ENCODE peak calls at places on chromosome 14, in seven cellular contexts. I is HCT116, G is HepG2, R is K562, C is H1, A is GM12878, W is SK-N-SH. O is an unnamed sample.

GRCh38 chr14:21024668-21025373 is at the start of gene NDRG2:
- DNase-seq in I (no peak), G (peak), R (peak), C (peak), A (no peak), W (peak), O (peak)

GRCh38 chr14:33679025-33679424 is 271.8 kb downstream of the EGLN3 start:
- DNase-seq in I (no peak), G (no peak), R (no peak), C (no peak), A (no peak), W (no peak), O (no peak)

GRCh38 chr14:76201162-76201561 is 49.4 kb downstream of the GPATCH2L start:
- DNase-seq in I (no peak), G (no peak), R (no peak), C (no peak), A (no peak), W (no peak), O (no peak)

GRCh38 chr14:36316131-36316530 is 4.3 kb downstream of the MBIP start:
- DNase-seq in I (no peak), G (no peak), R (no peak), C (no peak), A (no peak), W (no peak), O (no peak)

GRCh38 chr14:91280129-91280528 is 35.6 kb upstream of the GPR68 start:
- DNase-seq in I (no peak), G (no peak), R (no peak), C (no peak), A (no peak), W (no peak), O (no peak)

GRCh38 chr14:91968280-91968679 is 20.8 kb upstream of the FBLN5 start:
- DNase-seq in I (no peak), G (no peak), R (no peak), C (no peak), A (no peak), W (no peak), O (no peak)

GRCh38 chr14:71050227-71050823 is 143.1 kb downstream of the PCNX1 start:
- DNase-seq in I (no peak), G (no peak), R (peak), C (no peak), A (no peak), W (peak), O (peak)

GRCh38 chr14:47278233-47278842 is 397.1 kb downstream of the MDGA2 start:
- DNase-seq in I (peak), G (peak), R (peak), C (peak), A (no peak), W (peak), O (peak)

GRCh38 chr14:56798447-56799326 is 11.6 kb downstream of the OTX2 start:
- DNase-seq in I (no peak), G (no peak), R (no peak), C (no peak), A (no peak), W (no peak), O (no peak)

GRCh38 chr14:68895304-68895703 is 83.8 kb downstream of the ACTN1 start:
- DNase-seq in I (no peak), G (no peak), R (no peak), C (no peak), A (no peak), W (no peak), O (no peak)

GRCh38 chr14:35934499-35934898 is 108.4 kb downstream of the BRMS1L start:
- DNase-seq in I (no peak), G (no peak), R (no peak), C (no peak), A (peak), W (no peak), O (no peak)

GRCh38 chr14:81423504-81423903 is 23.4 kb upstream of the STON2 start:
- DNase-seq in I (no peak), G (no peak), R (peak), C (no peak), A (no peak), W (peak), O (no peak)

GRCh38 chr14:54650331-54651017 is 83.5 kb downstream of the SAMD4A start:
- DNase-seq in I (no peak), G (peak), R (no peak), C (no peak), A (no peak), W (no peak), O (no peak)

GRCh38 chr14:54338696-54339317 is 58.0 kb upstream of the CDKN3 start:
- DNase-seq in I (peak), G (no peak), R (no peak), C (no peak), A (no peak), W (no peak), O (peak)

GRCh38 chr14:75299064-75299463 is 20.4 kb downstream of the FOS start:
- DNase-seq in I (no peak), G (no peak), R (peak), C (no peak), A (no peak), W (no peak), O (no peak)

GRCh38 chr14:59161571-59162175 is 26.8 kb upstream of the DAAM1 start:
- DNase-seq in I (peak), G (peak), R (no peak), C (no peak), A (no peak), W (no peak), O (no peak)

GRCh38 chr14:35808076-35808657 is 928 bp downstream of the RALGAPA1 start:
- DNase-seq in I (no peak), G (no peak), R (peak), C (no peak), A (no peak), W (no peak), O (no peak)

GRCh38 chr14:64598404-64598803 is 48.6 kb downstream of the PPP1R36 start:
- DNase-seq in I (no peak), G (no peak), R (no peak), C (peak), A (peak), W (no peak), O (no peak)

GRCh38 chr14:35915775-35916174 is 89.6 kb downstream of the BRMS1L start:
- DNase-seq in I (no peak), G (no peak), R (no peak), C (no peak), A (no peak), W (no peak), O (no peak)

GRCh38 chr14:68636597-68636996 is 156.3 kb downstream of the ZFP36L1 start:
- DNase-seq in I (no peak), G (no peak), R (no peak), C (peak), A (no peak), W (peak), O (no peak)

GRCh38 chr14:96741151-96741977 is 55.8 kb upstream of the VRK1 start:
- DNase-seq in I (no peak), G (no peak), R (peak), C (peak), A (no peak), W (peak), O (peak)

GRCh38 chr14:92217956-92218355 is 96.2 kb downstream of the CPSF2 start:
- DNase-seq in I (no peak), G (no peak), R (no peak), C (no peak), A (no peak), W (no peak), O (no peak)

GRCh38 chr14:35046751-35047536 is 872 bp downstream of the FAM177A1 start:
- DNase-seq in I (no peak), G (peak), R (no peak), C (no peak), A (no peak), W (no peak), O (peak)

GRCh38 chr14:76768671-76769500 is 7.6 kb downstream of the VASH1 start:
- DNase-seq in I (no peak), G (no peak), R (no peak), C (peak), A (no peak), W (no peak), O (no peak)

GRCh38 chr14:103064436-103064835 is 7.1 kb upstream of the CDC42BPB start:
- DNase-seq in I (no peak), G (no peak), R (no peak), C (no peak), A (no peak), W (no peak), O (peak)

GRCh38 chr14:60648169-60648933 is 926 bp downstream of the SIX1 start:
- DNase-seq in I (no peak), G (no peak), R (peak), C (no peak), A (no peak), W (peak), O (peak)

GRCh38 chr14:69059658-69060648 is 80.9 kb upstream of the ACTN1 start:
- DNase-seq in I (no peak), G (no peak), R (no peak), C (no peak), A (no peak), W (no peak), O (no peak)

GRCh38 chr14:94421316-94421715 is 31.3 kb downstream of the SERPINA11 start:
- DNase-seq in I (no peak), G (no peak), R (no peak), C (no peak), A (no peak), W (no peak), O (no peak)

GRCh38 chr14:22190411-22191191 is 398.4 kb downstream of the DAD1 start:
- DNase-seq in I (no peak), G (no peak), R (no peak), C (no peak), A (no peak), W (no peak), O (no peak)

GRCh38 chr14:92726135-92726932 is 22.1 kb downstream of the LGMN start:
- DNase-seq in I (peak), G (no peak), R (peak), C (no peak), A (no peak), W (no peak), O (no peak)

GRCh38 chr14:69687963-69688649 is 76.7 kb downstream of the SUSD6 start:
- DNase-seq in I (no peak), G (peak), R (no peak), C (no peak), A (no peak), W (peak), O (no peak)

GRCh38 chr14:102591372-102591943 is 991 bp upstream of the RCOR1 start:
- DNase-seq in I (no peak), G (no peak), R (peak), C (peak), A (no peak), W (peak), O (no peak)

GRCh38 chr14:55599250-55599879 is 19.4 kb downstream of the KTN1 start:
- DNase-seq in I (peak), G (peak), R (no peak), C (no peak), A (no peak), W (no peak), O (peak)

GRCh38 chr14:99853206-99853605 is 60.0 kb downstream of the EML1 start:
- DNase-seq in I (no peak), G (no peak), R (no peak), C (no peak), A (no peak), W (peak), O (peak)

GRCh38 chr14:34711169-34711568 is 3.2 kb downstream of the CFL2 start:
- DNase-seq in I (no peak), G (no peak), R (no peak), C (no peak), A (peak), W (peak), O (no peak)

GRCh38 chr14:88392609-88393008 is 7.2 kb downstream of the SPATA7 start:
- DNase-seq in I (no peak), G (no peak), R (no peak), C (no peak), A (no peak), W (no peak), O (no peak)

GRCh38 chr14:93010543-93011541 is 87.9 kb downstream of the CHGA start:
- DNase-seq in I (no peak), G (peak), R (peak), C (no peak), A (no peak), W (no peak), O (no peak)

GRCh38 chr14:83583201-83583600 is 1946.7 kb upstream of the FLRT2 start:
- DNase-seq in I (no peak), G (no peak), R (no peak), C (no peak), A (no peak), W (no peak), O (no peak)

DNA sequence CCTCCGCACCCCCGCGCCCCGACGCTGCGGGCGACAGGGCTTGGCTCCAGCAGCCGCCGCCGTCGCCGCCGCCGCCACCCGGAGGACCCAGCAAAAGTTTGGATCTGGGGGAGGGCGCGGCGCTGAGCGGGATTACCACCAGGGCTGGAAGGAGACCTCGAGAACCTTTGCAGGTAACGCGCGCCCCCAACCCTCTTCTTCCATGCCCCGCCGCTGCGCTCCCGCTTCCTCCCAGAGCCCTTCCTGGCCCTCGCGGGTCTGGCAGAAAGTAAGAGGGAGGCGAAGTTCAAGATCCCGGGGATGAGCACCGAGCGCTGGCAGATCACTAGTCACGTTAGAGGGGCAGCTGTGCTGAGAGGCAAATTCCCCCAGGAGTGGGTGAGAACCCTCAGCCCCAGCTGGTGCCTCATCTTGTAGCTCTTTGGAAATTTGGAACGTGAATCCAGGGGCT is 3.9 kb downstream of the FLRT2 start:
- DNase-seq in I (no peak), G (no peak), R (no peak), C (peak), A (no peak), W (no peak), O (no peak)
- TF ChIP-seq JUND in I (no peak), G (no peak), R (no peak), C (no peak), A (no peak), W (no peak), O (no peak)

DNA sequence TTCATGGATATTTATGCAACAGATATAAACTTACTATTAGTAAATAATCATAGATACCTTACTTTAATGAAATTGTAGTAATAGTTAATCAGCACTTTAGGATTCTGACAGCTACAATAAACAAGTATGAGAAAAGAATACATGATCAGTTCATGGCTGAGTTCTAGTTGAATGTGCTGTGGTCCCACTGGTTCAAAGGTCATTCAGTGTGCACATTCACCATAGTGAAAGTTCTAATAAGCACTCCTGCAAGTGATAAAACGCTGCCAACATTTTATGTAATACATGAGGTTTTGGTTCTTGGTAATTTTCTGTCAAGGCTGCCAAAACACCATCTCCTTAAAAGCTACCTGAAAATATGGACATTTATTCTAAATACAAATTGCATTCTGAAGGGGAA is 92.6 kb downstream of the NUMB start:
- DNase-seq in I (no peak), G (peak), R (no peak), C (no peak), A (no peak), W (no peak), O (no peak)
- TF ChIP-seq JUND in I (no peak), G (no peak), R (no peak), C (no peak), A (no peak), W (no peak), O (no peak)

DNA sequence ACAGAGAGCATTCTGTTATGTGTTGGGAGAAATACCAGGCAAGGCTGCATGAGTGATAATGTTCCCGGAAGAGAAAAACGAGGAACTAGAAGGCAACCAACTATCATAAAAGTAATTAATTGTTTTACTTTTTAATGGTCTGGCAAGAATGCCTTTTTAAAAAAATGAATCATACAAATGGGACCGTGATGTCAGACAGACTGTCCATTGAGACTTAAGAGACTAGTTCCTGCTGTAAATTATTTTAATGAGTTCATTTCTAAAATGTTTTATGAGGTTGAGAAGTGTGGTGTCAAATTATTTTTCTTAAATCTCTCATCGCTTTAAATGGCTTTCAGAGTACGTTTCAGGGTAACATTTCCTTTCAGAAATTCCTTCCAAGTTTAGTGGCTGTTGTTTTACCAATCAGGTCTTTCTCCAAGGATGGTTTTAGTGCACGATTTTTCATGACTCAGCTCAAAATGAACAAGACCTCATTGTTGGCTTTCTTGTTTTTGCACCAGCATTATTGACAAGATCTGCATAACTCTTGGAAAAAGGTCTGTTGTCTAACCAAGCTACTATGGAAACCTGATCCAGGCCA is 86.1 kb upstream of the ARHGAP5 start:
- DNase-seq in I (no peak), G (peak), R (no peak), C (no peak), A (no peak), W (no peak), O (no peak)
- TF ChIP-seq JUND in I (no peak), G (no peak), R (no peak), C (no peak), A (no peak), W (no peak), O (no peak)

GRCh38 chr14:50599700-50600444 is 39.9 kb downstream of the ATL1 start:
- DNase-seq in I (peak), G (peak), R (peak), C (no peak), A (no peak), W (peak), O (peak)
- TF ChIP-seq JUND in I (no peak), G (no peak), R (no peak), C (peak), A (no peak), W (no peak), O (no peak)

DNA sequence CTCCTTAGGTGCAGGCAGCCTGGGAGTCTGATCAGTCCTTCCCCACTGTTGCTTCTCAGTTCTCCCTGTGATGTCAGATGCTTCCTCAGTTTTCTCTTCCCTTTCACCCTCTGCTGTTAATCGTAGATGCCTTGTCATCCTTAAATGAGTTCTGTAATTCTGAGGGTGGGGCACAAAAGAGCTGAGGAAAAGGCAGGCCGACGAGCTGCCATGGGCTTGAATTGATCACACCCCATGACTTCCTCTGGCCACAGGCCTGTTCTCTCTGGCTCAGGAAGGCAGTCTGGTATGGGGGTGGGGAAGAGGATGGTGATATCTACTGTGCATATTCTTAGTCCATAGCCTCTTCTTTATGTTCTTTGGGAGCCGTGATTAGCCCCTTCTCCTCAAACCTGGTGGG is 5.2 kb upstream of the AP1G2 start:
- DNase-seq in I (no peak), G (peak), R (no peak), C (no peak), A (no peak), W (no peak), O (no peak)
- TF ChIP-seq JUND in I (no peak), G (peak), R (no peak), C (no peak), A (no peak), W (no peak), O (no peak)

O was measured in T47D.